ENCODE peak calls at places on chromosomes 6 and 20, in five cellular contexts. G is T-helper 1 cell; W is pancreas; P is ELR; B is activated CD4-positive, alpha-beta T cell treated with anti-CD3 and anti-CD28 coated beads, Interleukin-2, amount 50 U/mL, for 1 hour. Y is an unnamed sample.

GRCh38 chr6:25278557-25278913 is 639 bp upstream of the CARMIL1 start:
- DNase-seq in G (no peak), W (no peak), P (peak), B (no peak), Y (no peak)

GRCh38 chr6:74054190-74054589 is 358.2 kb downstream of the CD109 start:
- DNase-seq in G (no peak), W (no peak), P (no peak), B (no peak), Y (no peak)

GRCh38 chr6:1738682-1739081 is 129.0 kb downstream of the FOXC1 start:
- DNase-seq in G (no peak), W (no peak), P (no peak), B (no peak), Y (no peak)

GRCh38 chr6:26187292-26187691 is 100.1 kb downstream of the HFE start:
- DNase-seq in G (no peak), W (no peak), P (no peak), B (no peak), Y (no peak)

GRCh38 chr6:148037496-148037895 is 305.1 kb upstream of the SASH1 start:
- DNase-seq in G (no peak), W (no peak), P (peak), B (no peak), Y (no peak)

GRCh38 chr6:109079981-109080380 is 14.7 kb downstream of the SESN1 start:
- DNase-seq in G (no peak), W (no peak), P (no peak), B (no peak), Y (no peak)

GRCh38 chr20:49990310-49990720 is 7.5 kb downstream of the SNAI1 start:
- DNase-seq in G (no peak), W (no peak), P (peak), B (no peak), Y (no peak)

GRCh38 chr6:80607814-80608391 is 501.4 kb downstream of the BCKDHB start:
- DNase-seq in G (no peak), W (no peak), P (peak), B (no peak), Y (no peak)

GRCh38 chr20:36591281-36591680 is 14.3 kb upstream of the RAB5IF start:
- DNase-seq in G (no peak), W (no peak), P (no peak), B (no peak), Y (no peak)

GRCh38 chr20:53576195-53576580 is 17.5 kb downstream of the ZNF217 start:
- DNase-seq in G (no peak), W (no peak), P (no peak), B (no peak), Y (no peak)

GRCh38 chr6:43274916-43275597 is 23.0 kb upstream of the SLC22A7 start:
- DNase-seq in G (no peak), W (peak), P (no peak), B (peak), Y (peak)